ENCODE peak calls at places on chromosomes 11 and 22, in ten cellular contexts. One of them, this sample, is unnamed. For H3K4me1, the result is how much of the 10 kb centered on the place peaks cover.

GRCh38 chr11:78622666-78623065 is 48.0 kb upstream of the NARS2 start:
- DNase-seq in GM23248: peak
- DNase-seq in tibial nerve: no peak
- DNase-seq in Karpas-422: no peak
- DNase-seq in HCT116: no peak
- DNase-seq in CD8-positive, alpha-beta T cell: no peak
- DNase-seq in heart right ventricle: no peak
- DNase-seq in colonic mucosa: no peak
- DNase-seq in H1: no peak
- DNase-seq in Caco-2: no peak
- DNase-seq in this sample: no peak

GRCh38 chr11:9065614-9066431 is 25.6 kb downstream of the SCUBE2 start:
- DNase-seq in GM23248: no peak
- DNase-seq in tibial nerve: no peak
- DNase-seq in Karpas-422: no peak
- DNase-seq in HCT116: no peak
- DNase-seq in CD8-positive, alpha-beta T cell: no peak
- DNase-seq in heart right ventricle: no peak
- DNase-seq in colonic mucosa: no peak
- DNase-seq in H1: peak
- DNase-seq in Caco-2: no peak
- DNase-seq in this sample: no peak

GRCh38 chr22:46053563-46054090 is 76.7 kb upstream of the WNT7B start:
- DNase-seq in GM23248: peak
- DNase-seq in tibial nerve: no peak
- DNase-seq in Karpas-422: peak
- DNase-seq in HCT116: no peak
- DNase-seq in CD8-positive, alpha-beta T cell: peak
- DNase-seq in heart right ventricle: peak
- DNase-seq in colonic mucosa: peak
- DNase-seq in H1: no peak
- DNase-seq in Caco-2: peak
- DNase-seq in this sample: peak

GRCh38 chr22:30183861-30184278 is 62.7 kb downstream of the LIF start:
- DNase-seq in GM23248: no peak
- DNase-seq in tibial nerve: no peak
- DNase-seq in Karpas-422: no peak
- DNase-seq in HCT116: no peak
- DNase-seq in CD8-positive, alpha-beta T cell: no peak
- DNase-seq in heart right ventricle: no peak
- DNase-seq in colonic mucosa: no peak
- DNase-seq in H1: no peak
- DNase-seq in Caco-2: no peak
- DNase-seq in this sample: no peak

GRCh38 chr11:69791266-69791665 is 16.1 kb upstream of the FGF4 start:
- DNase-seq in GM23248: peak
- DNase-seq in tibial nerve: no peak
- DNase-seq in Karpas-422: no peak
- DNase-seq in HCT116: no peak
- DNase-seq in CD8-positive, alpha-beta T cell: no peak
- DNase-seq in heart right ventricle: no peak
- DNase-seq in colonic mucosa: no peak
- DNase-seq in H1: no peak
- DNase-seq in Caco-2: no peak
- DNase-seq in this sample: no peak

GRCh38 chr22:36331306-36331911 is 56.4 kb downstream of the MYH9 start:
- DNase-seq in GM23248: peak
- DNase-seq in tibial nerve: peak
- DNase-seq in Karpas-422: peak
- DNase-seq in HCT116: peak
- DNase-seq in CD8-positive, alpha-beta T cell: peak
- DNase-seq in heart right ventricle: peak
- DNase-seq in colonic mucosa: peak
- DNase-seq in H1: no peak
- DNase-seq in Caco-2: peak
- DNase-seq in this sample: peak

GRCh38 chr11:61509058-61510029 is 795 bp downstream of the LRRC10B start:
- DNase-seq in GM23248: peak
- DNase-seq in tibial nerve: no peak
- DNase-seq in Karpas-422: peak
- DNase-seq in HCT116: peak
- DNase-seq in CD8-positive, alpha-beta T cell: peak
- DNase-seq in heart right ventricle: peak
- DNase-seq in colonic mucosa: peak
- DNase-seq in H1: peak
- DNase-seq in Caco-2: peak
- DNase-seq in this sample: peak

GRCh38 chr11:71236836-71237475 is 15.4 kb downstream of the SHANK2 start:
- DNase-seq in GM23248: no peak
- DNase-seq in tibial nerve: no peak
- DNase-seq in Karpas-422: no peak
- DNase-seq in HCT116: no peak
- DNase-seq in CD8-positive, alpha-beta T cell: no peak
- DNase-seq in heart right ventricle: no peak
- DNase-seq in colonic mucosa: no peak
- DNase-seq in H1: no peak
- DNase-seq in Caco-2: peak
- DNase-seq in this sample: no peak

GRCh38 chr11:109378049-109378448 is 43.9 kb upstream of the C11orf87 start:
- DNase-seq in GM23248: no peak
- DNase-seq in tibial nerve: no peak
- DNase-seq in Karpas-422: no peak
- DNase-seq in HCT116: no peak
- DNase-seq in CD8-positive, alpha-beta T cell: no peak
- DNase-seq in heart right ventricle: no peak
- DNase-seq in colonic mucosa: no peak
- DNase-seq in H1: no peak
- DNase-seq in Caco-2: no peak
- DNase-seq in this sample: no peak

GRCh38 chr22:46175631-46176030 is 25.3 kb downstream of the PPARA start:
- DNase-seq in GM23248: peak
- DNase-seq in tibial nerve: no peak
- DNase-seq in Karpas-422: no peak
- DNase-seq in HCT116: no peak
- DNase-seq in CD8-positive, alpha-beta T cell: no peak
- DNase-seq in heart right ventricle: no peak
- DNase-seq in colonic mucosa: no peak
- DNase-seq in H1: no peak
- DNase-seq in Caco-2: no peak
- DNase-seq in this sample: peak

DNA sequence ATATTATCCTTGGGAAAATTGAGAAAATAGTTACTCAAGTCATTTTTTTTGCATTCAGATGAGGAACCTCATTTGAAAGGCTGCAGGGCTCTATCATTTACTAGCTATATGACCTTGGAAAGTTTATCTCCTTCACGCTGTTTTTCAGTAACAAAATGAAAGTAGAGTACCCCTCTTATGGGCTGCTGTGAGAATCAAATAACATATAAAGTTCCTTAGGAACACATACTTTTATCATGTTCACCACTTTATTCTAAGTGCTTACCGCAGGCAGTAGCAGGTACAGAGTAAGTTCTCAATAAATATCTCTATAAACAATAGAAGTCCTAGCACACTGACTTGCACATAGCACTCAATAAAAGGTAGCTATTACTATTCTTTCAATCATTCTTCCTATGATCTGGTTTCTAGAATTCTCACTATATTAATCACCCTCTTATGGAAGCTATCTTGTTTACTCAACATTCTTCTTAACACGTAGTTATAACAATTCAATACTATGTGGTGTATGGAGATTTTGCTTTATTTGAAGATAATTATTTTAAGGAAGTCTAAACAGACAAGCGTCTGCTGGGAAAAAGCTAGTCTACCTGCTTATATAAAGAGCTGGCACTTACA is 1.9 kb downstream of the C11orf71 start:
- DNase-seq in GM23248: no peak
- DNase-seq in tibial nerve: no peak
- DNase-seq in Karpas-422: no peak
- DNase-seq in HCT116: no peak
- DNase-seq in CD8-positive, alpha-beta T cell: no peak
- DNase-seq in heart right ventricle: no peak
- DNase-seq in colonic mucosa: no peak
- DNase-seq in H1: no peak
- DNase-seq in Caco-2: no peak
- DNase-seq in this sample: no peak
- H3K4me3 ChIP-seq in GM23248: peak
- H3K4me3 ChIP-seq in tibial nerve: no peak
- H3K4me3 ChIP-seq in Karpas-422: no peak
- H3K4me3 ChIP-seq in HCT116: no peak
- H3K4me3 ChIP-seq in CD8-positive, alpha-beta T cell: no peak
- H3K4me3 ChIP-seq in heart right ventricle: no peak
- H3K4me3 ChIP-seq in colonic mucosa: peak
- H3K4me3 ChIP-seq in H1: no peak
- H3K4me3 ChIP-seq in Caco-2: no peak
- H3K4me3 ChIP-seq in this sample: peak

DNA sequence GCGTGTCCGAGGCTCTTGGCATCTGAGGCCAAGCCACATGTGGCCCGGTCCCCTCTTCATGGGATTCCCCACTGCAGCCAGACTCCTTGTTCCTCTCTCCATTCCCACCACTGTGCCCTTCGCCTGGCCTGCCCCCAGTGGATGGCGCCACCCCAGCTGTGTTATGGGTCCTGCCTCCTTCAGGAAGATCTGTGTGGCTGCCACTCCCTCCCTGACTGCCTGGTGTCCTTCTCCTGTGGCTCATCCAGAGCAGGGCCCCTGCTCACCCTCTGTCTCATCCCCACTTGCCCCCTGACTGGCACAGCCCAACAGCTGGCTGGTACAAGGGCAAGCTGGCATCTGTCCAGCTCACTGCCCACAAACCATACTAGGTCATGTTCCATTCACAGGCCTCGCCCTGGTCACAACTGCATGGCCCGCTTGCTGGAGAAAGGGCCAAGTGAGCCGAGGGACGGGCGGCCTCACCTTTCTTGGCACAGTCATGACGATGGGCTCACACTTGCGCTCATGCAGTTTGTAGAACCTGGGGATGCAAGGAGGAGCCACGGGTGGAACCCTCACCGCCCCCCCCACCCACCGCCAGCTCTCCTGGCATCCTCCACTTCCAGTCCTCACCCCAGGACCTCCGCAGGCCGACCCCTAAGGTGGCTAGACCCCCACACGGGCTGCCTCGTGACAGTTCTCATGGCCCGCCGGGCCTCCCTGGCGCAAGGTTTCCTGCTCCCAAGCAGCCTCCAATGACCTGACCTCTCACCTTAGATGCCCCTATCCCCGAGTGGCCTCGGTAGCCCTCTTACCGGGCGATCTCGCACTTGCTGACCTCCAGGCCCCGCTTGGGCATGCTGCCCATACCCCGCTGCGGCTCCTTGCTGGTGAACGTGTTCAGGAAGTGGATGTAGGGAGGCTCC is 2.1 kb upstream of the PTPRCAP start:
- DNase-seq in GM23248: peak
- DNase-seq in tibial nerve: peak
- DNase-seq in Karpas-422: peak
- DNase-seq in HCT116: no peak
- DNase-seq in CD8-positive, alpha-beta T cell: peak
- DNase-seq in heart right ventricle: no peak
- DNase-seq in colonic mucosa: peak
- DNase-seq in H1: no peak
- DNase-seq in Caco-2: no peak
- DNase-seq in this sample: peak
- H3K4me1 ChIP-seq in GM23248: under half
- H3K4me1 ChIP-seq in tibial nerve: under half
- H3K4me1 ChIP-seq in Karpas-422: half or more
- H3K4me1 ChIP-seq in HCT116: under half
- H3K4me1 ChIP-seq in CD8-positive, alpha-beta T cell: half or more
- H3K4me1 ChIP-seq in heart right ventricle: half or more
- H3K4me1 ChIP-seq in colonic mucosa: under half
- H3K4me1 ChIP-seq in H1: under half
- H3K4me1 ChIP-seq in Caco-2: under half
- H3K4me1 ChIP-seq in this sample: under half

GRCh38 chr11:32792948-32793475 is 1.4 kb downstream of the CCDC73 start:
- DNase-seq in GM23248: peak
- DNase-seq in tibial nerve: peak
- DNase-seq in Karpas-422: peak
- DNase-seq in HCT116: peak
- DNase-seq in CD8-positive, alpha-beta T cell: peak
- DNase-seq in heart right ventricle: peak
- DNase-seq in colonic mucosa: peak
- DNase-seq in H1: peak
- DNase-seq in Caco-2: peak
- DNase-seq in this sample: no peak
- H3K4me3 ChIP-seq in GM23248: peak
- H3K4me3 ChIP-seq in tibial nerve: peak
- H3K4me3 ChIP-seq in Karpas-422: peak
- H3K4me3 ChIP-seq in HCT116: peak
- H3K4me3 ChIP-seq in CD8-positive, alpha-beta T cell: no peak
- H3K4me3 ChIP-seq in heart right ventricle: peak
- H3K4me3 ChIP-seq in colonic mucosa: no peak
- H3K4me3 ChIP-seq in H1: no peak
- H3K4me3 ChIP-seq in Caco-2: no peak
- H3K4me3 ChIP-seq in this sample: no peak

GRCh38 chr11:76797341-76798201 is 14.4 kb downstream of the TSKU start:
- DNase-seq in GM23248: no peak
- DNase-seq in tibial nerve: peak
- DNase-seq in Karpas-422: no peak
- DNase-seq in HCT116: no peak
- DNase-seq in CD8-positive, alpha-beta T cell: no peak
- DNase-seq in heart right ventricle: no peak
- DNase-seq in colonic mucosa: peak
- DNase-seq in H1: peak
- DNase-seq in Caco-2: peak
- DNase-seq in this sample: no peak

GRCh38 chr11:76799061-76799804 is 16.1 kb downstream of the TSKU start:
- DNase-seq in GM23248: peak
- DNase-seq in tibial nerve: peak
- DNase-seq in Karpas-422: peak
- DNase-seq in HCT116: no peak
- DNase-seq in CD8-positive, alpha-beta T cell: peak
- DNase-seq in heart right ventricle: peak
- DNase-seq in colonic mucosa: peak
- DNase-seq in H1: peak
- DNase-seq in Caco-2: no peak
- DNase-seq in this sample: peak

GRCh38 chr11:76796511-76797203 is 13.5 kb downstream of the TSKU start:
- DNase-seq in GM23248: no peak
- DNase-seq in tibial nerve: peak
- DNase-seq in Karpas-422: no peak
- DNase-seq in HCT116: no peak
- DNase-seq in CD8-positive, alpha-beta T cell: no peak
- DNase-seq in heart right ventricle: no peak
- DNase-seq in colonic mucosa: no peak
- DNase-seq in H1: peak
- DNase-seq in Caco-2: no peak
- DNase-seq in this sample: no peak

GRCh38 chr11:76798656-76799055 is 15.5 kb downstream of the TSKU start:
- DNase-seq in GM23248: no peak
- DNase-seq in tibial nerve: peak
- DNase-seq in Karpas-422: no peak
- DNase-seq in HCT116: no peak
- DNase-seq in CD8-positive, alpha-beta T cell: no peak
- DNase-seq in heart right ventricle: no peak
- DNase-seq in colonic mucosa: no peak
- DNase-seq in H1: no peak
- DNase-seq in Caco-2: no peak
- DNase-seq in this sample: no peak

DNA sequence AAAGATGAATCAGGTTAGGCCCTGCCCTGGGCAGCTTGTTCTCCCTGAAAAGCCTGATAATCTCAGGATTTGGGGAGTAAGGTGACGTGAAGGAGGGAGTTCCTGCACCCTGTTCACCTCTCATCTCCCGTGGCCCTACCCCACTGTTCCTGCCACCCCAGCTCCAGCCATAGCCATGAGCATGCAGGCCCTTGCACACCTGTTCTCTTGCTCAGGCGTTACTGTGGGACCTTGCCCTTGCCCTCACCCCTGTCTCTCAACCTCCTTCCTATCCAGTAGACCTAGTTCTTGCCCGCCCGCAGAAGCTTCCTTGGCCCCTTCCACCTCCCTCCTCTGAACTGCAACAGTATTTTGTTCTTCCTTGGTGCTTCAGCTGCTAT is 15.0 kb downstream of the TSKU start:
- DNase-seq in GM23248: no peak
- DNase-seq in tibial nerve: peak
- DNase-seq in Karpas-422: no peak
- DNase-seq in HCT116: no peak
- DNase-seq in CD8-positive, alpha-beta T cell: no peak
- DNase-seq in heart right ventricle: no peak
- DNase-seq in colonic mucosa: peak
- DNase-seq in H1: peak
- DNase-seq in Caco-2: peak
- DNase-seq in this sample: no peak
- H3K4me1 ChIP-seq in GM23248: under half
- H3K4me1 ChIP-seq in tibial nerve: under half
- H3K4me1 ChIP-seq in Karpas-422: under half
- H3K4me1 ChIP-seq in HCT116: under half
- H3K4me1 ChIP-seq in CD8-positive, alpha-beta T cell: under half
- H3K4me1 ChIP-seq in heart right ventricle: under half
- H3K4me1 ChIP-seq in colonic mucosa: under half
- H3K4me1 ChIP-seq in H1: under half
- H3K4me1 ChIP-seq in Caco-2: under half
- H3K4me1 ChIP-seq in this sample: under half

This sample was measured in SJSA1.